ENCODE peak calls at places on chromosomes 6 and 20, in five cellular contexts. H is heart left ventricle, E is lower leg skin, G is K562, Y is IMR-90. J is an unnamed sample.

GRCh38 chr6:37588745-37589139 is 89.0 kb upstream of the CCDC167 start:
- DNase-seq in H (no peak), E (no peak), G (no peak), Y (no peak), J (no peak)

GRCh38 chr6:16086970-16087369 is 41.9 kb upstream of the MYLIP start:
- DNase-seq in H (no peak), E (no peak), G (no peak), Y (no peak), J (no peak)

GRCh38 chr6:2103644-2104523 is 141.5 kb downstream of the GMDS start:
- DNase-seq in H (no peak), E (no peak), G (no peak), Y (peak; percentile 69), J (peak; percentile 66)

GRCh38 chr6:158972241-158973233 is 27.5 kb downstream of the RSPH3 start:
- DNase-seq in H (no peak), E (no peak), G (peak; percentile 52), Y (peak; percentile 69), J (peak; percentile 68)

GRCh38 chr6:45487645-45488044 is 109.9 kb upstream of the SUPT3H start:
- DNase-seq in H (no peak), E (no peak), G (no peak), Y (no peak), J (no peak)

GRCh38 chr6:136173519-136174507 is 76.3 kb downstream of the MTFR2 start:
- DNase-seq in H (peak; percentile 38), E (peak; percentile 26), G (no peak), Y (peak; percentile 96), J (no peak)

GRCh38 chr6:112086744-112087135 is 542 bp downstream of the TUBE1 start:
- DNase-seq in H (no peak), E (no peak), G (peak; percentile 48), Y (peak; percentile 64), J (peak; percentile 63)

GRCh38 chr20:4434681-4435080 is 287.0 kb upstream of the PRND start:
- DNase-seq in H (no peak), E (no peak), G (no peak), Y (peak; percentile 15), J (no peak)

GRCh38 chr6:163634514-163635171 is 220.1 kb downstream of the QKI start:
- DNase-seq in H (no peak), E (no peak), G (no peak), Y (no peak), J (no peak)

GRCh38 chr20:38143646-38144554 is 21.2 kb downstream of the TGM2 start:
- DNase-seq in H (no peak), E (no peak), G (peak; percentile 58), Y (peak; percentile 95), J (peak; percentile 62)

GRCh38 chr20:63254536-63255384 is 497 bp upstream of the NKAIN4 start:
- DNase-seq in H (no peak), E (no peak), G (no peak), Y (no peak), J (no peak)

GRCh38 chr6:116468293-116468692 is 7.1 kb downstream of the CALHM6 start:
- DNase-seq in H (no peak), E (no peak), G (no peak), Y (no peak), J (peak; percentile 80)

GRCh38 chr20:59010995-59011873 is 4.2 kb upstream of the CTSZ start:
- DNase-seq in H (peak; percentile 56), E (no peak), G (no peak), Y (peak; percentile 71), J (peak; percentile 79)
- TF ChIP-seq POLR2A in H (no peak), E (no peak), G (peak; percentile 46), Y (no peak), J (no peak)

GRCh38 chr6:26215200-26216014 is 128.2 kb downstream of the HFE start:
- DNase-seq in H (no peak), E (no peak), G (no peak), Y (peak; percentile 36), J (peak; percentile 77)
- TF ChIP-seq POLR2A in H (no peak), E (no peak), G (peak; percentile 64), Y (no peak), J (peak; percentile 25)

GRCh38 chr6:42452171-42453026 is 673 bp upstream of the TRERF1 start:
- DNase-seq in H (peak; percentile 80), E (peak; percentile 60), G (peak; percentile 70), Y (peak; percentile 76), J (peak; percentile 74)

GRCh38 chr6:42453649-42454427 is 2.1 kb upstream of the TRERF1 start:
- DNase-seq in H (peak; percentile 38), E (peak; percentile 38), G (no peak), Y (peak; percentile 39), J (peak; percentile 64)

GRCh38 chr6:42454428-42454791 is 2.7 kb upstream of the TRERF1 start:
- DNase-seq in H (peak; percentile 34), E (no peak), G (no peak), Y (no peak), J (peak; percentile 33)

GRCh38 chr6:42451595-42452170 is at the start of gene TRERF1:
- DNase-seq in H (peak; percentile 58), E (peak; percentile 65), G (peak; percentile 59), Y (peak; percentile 81), J (peak; percentile 61)

DNA sequence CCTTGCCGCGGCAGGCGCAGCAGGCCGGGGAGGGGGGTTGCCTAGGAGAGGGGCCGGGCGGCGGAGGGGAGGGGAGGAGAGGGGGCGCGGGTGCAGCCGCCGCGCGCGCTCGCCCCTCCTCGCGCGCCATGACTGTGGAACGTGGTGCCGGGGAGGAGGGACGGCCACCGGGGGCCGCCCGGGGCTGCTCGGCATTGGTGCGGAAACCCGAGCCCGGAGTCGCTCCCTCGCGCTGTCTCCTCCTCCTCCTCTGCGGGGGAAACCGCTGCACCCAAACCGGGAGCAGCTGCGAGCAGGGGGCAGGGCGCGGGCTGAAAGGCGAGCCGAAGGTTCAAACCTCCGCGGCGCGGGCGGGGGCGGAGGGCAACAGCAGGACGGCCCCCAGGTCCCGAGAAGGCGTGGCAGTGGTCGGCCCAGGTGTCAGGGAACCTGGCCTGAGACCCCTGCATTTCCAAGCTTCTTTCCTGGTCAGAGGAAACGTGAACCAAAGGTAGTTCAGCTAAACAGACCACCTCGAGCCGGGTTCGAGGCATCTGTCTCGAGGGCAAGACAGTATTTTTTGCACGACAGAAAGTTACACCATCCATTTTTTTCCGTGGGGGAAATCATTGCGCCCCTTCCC is 1.4 kb upstream of the TRERF1 start:
- DNase-seq in H (peak; percentile 92), E (peak; percentile 78), G (peak; percentile 86), Y (peak; percentile 90), J (peak; percentile 63)
- TF ChIP-seq POLR2A in H (peak; percentile 55), E (no peak), G (no peak), Y (no peak), J (no peak)

GRCh38 chr6:31652925-31653724 is 664 bp upstream of the BAG6 start:
- DNase-seq in H (peak; percentile 90), E (peak; percentile 89), G (peak; percentile 94), Y (no peak), J (peak; percentile 98)
- TF ChIP-seq POLR2A in H (peak; percentile 70), E (no peak), G (peak; percentile 98), Y (no peak), J (peak; percentile 52)

GRCh38 chr20:46946796-46947195 is 52.2 kb downstream of the EYA2 start:
- DNase-seq in H (no peak), E (no peak), G (no peak), Y (peak; percentile 11), J (no peak)
- TF ChIP-seq POLR2A in H (no peak), E (no peak), G (no peak), Y (no peak), J (no peak)

DNA sequence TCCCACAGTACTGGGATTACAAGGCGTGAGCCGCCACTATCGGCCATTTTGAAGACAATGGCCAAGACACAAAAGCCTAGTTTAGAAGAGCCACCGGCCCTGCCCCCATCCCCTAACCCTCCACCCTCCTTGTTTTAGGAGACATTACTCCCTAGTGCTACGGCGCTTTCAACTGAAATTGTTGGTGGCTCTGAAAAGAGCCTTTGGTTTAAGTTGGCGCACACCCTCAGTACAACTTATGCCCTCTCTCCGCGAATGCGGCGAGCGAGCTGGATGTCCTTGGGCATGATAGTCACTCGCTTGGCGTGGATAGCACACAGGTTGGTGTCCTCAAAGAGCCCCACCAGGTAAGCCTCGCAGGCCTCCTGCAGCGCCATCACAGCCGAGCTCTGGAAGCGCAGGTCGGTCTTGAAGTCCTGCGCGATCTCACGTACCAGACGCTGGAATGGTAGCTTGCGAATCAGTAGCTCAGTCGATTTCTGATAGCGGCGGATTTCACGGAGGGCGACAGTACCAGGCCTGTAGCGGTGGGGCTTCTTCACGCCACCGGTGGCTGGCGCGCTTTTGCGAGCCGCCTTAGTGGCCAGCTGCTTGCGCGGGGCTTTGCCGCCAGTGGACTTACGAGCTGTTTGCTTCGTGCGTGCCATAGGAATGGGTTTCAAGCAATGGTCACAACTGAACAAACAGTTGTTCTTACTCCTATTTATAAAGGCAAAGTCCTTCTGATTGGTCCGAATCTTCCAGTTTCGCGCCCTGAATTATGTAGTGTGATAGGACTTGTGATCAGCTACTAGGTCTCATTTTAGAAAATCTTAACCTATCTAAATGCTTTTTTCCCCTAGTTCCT is 114.8 kb upstream of the BTN3A2 start:
- DNase-seq in H (no peak), E (no peak), G (peak; percentile 46), Y (peak; percentile 73), J (peak; percentile 95)
- TF ChIP-seq POLR2A in H (peak; percentile 21), E (no peak), G (peak; percentile 95), Y (peak; percentile 89), J (peak; percentile 100)

DNA sequence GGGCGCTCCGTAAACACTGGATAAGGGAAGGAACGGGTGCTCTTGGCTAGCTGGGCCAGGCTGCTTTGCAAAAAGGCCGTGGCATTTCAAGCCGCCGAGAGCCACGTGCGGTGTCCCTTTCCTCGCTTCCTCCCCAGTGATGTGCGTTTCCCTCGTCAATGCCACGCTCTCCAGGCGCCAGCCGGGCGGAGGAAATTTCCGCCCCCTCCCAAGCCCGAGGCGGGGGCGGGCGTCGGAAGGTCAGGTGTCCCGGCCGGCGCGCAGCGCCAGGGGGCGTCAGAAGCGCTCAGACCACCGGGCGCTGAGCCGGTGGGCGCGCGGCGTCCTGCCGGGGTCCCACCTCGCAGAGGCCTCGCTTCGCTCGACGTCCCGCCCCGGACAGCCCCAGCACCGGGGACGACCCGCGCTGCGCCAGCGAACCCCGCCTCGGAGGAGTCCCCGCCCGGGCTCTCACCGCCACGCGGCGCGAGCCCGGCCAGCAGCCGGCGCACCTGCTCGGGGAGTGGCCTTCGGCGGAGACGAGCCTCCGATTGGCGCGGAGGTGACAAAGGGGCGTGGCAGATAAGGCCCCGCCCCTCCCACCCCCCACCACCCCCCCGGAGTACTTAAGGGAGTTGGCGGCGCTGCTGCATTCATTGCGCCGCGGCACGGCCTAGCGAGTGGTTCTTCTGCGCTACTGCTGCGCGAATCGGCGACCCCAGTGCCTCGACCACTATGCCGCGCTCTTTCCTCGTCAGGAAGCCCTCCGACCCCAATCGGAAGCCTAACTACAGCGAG is at the start of gene SNAI1:
- DNase-seq in H (peak; percentile 85), E (no peak), G (peak; percentile 93), Y (peak; percentile 86), J (peak; percentile 90)
- TF ChIP-seq POLR2A in H (peak; percentile 86), E (no peak), G (peak; percentile 99), Y (peak; percentile 99), J (peak; percentile 23)

J was measured in erythroblast.